ENCODE peak calls at places on chromosomes 3 and 15, in six cellular contexts. E, O, L, R, M and V are unnamed samples.

GRCh38 chr3:27358372-27358771 is 10.8 kb downstream of the NEK10 start:
- DNase-seq in E (no peak), O (no peak), L (no peak), R (no peak), M (no peak), V (no peak)

GRCh38 chr3:125146601-125147490 is 65.7 kb downstream of the SLC12A8 start:
- DNase-seq in E (no peak), O (no peak), L (no peak), R (no peak), M (peak), V (no peak)

GRCh38 chr3:34646911-34647465 is 848.6 kb downstream of the PDCD6IP start:
- DNase-seq in E (no peak), O (no peak), L (no peak), R (no peak), M (no peak), V (no peak)

GRCh38 chr3:50251220-50251619 is 15.2 kb downstream of the GNAI2 start:
- DNase-seq in E (peak), O (no peak), L (peak), R (peak), M (no peak), V (no peak)

GRCh38 chr3:66604476-66604875 is 103.7 kb upstream of the LRIG1 start:
- DNase-seq in E (no peak), O (no peak), L (no peak), R (no peak), M (no peak), V (no peak)

GRCh38 chr3:183153210-183153950 is 9.2 kb downstream of the LAMP3 start:
- DNase-seq in E (no peak), O (no peak), L (no peak), R (no peak), M (no peak), V (no peak)

GRCh38 chr3:184561329-184562145 is at the start of gene EPHB3:
- DNase-seq in E (peak), O (peak), L (peak), R (peak), M (peak), V (peak)

GRCh38 chr3:59684766-59685165 is 634.9 kb upstream of the CFAP20DC start:
- DNase-seq in E (no peak), O (no peak), L (no peak), R (no peak), M (no peak), V (no peak)

GRCh38 chr3:50122661-50123391 is 32.3 kb upstream of the SEMA3F start:
- DNase-seq in E (no peak), O (no peak), L (no peak), R (no peak), M (no peak), V (no peak)

GRCh38 chr3:25429441-25429907 is 1.4 kb downstream of the RARB start:
- DNase-seq in E (no peak), O (no peak), L (no peak), R (no peak), M (no peak), V (no peak)

GRCh38 chr3:76551739-76552138 is 488.2 kb upstream of the ROBO2 start:
- DNase-seq in E (no peak), O (no peak), L (no peak), R (no peak), M (no peak), V (no peak)

GRCh38 chr3:104474011-104474410 is 892.7 kb upstream of the ALCAM start:
- DNase-seq in E (no peak), O (no peak), L (no peak), R (no peak), M (no peak), V (no peak)

GRCh38 chr3:136728918-136729317 is 23.3 kb downstream of the STAG1 start:
- DNase-seq in E (peak), O (no peak), L (peak), R (peak), M (no peak), V (peak)

GRCh38 chr3:150581174-150581573 is 21.9 kb upstream of the SELENOT start:
- DNase-seq in E (no peak), O (no peak), L (no peak), R (no peak), M (no peak), V (no peak)

GRCh38 chr3:150582620-150583019 is 20.5 kb upstream of the SELENOT start:
- DNase-seq in E (no peak), O (no peak), L (no peak), R (no peak), M (no peak), V (no peak)

GRCh38 chr3:150583028-150583427 is 20.1 kb upstream of the SELENOT start:
- DNase-seq in E (no peak), O (no peak), L (no peak), R (no peak), M (no peak), V (no peak)

GRCh38 chr3:150577854-150578253 is 25.3 kb upstream of the SELENOT start:
- DNase-seq in E (no peak), O (no peak), L (no peak), R (no peak), M (no peak), V (no peak)
- TF ChIP-seq CTCF in E (peak), O (no peak), L (peak), R (no peak), M (no peak), V (no peak)

GRCh38 chr15:74368121-74368520 is 675 bp upstream of the CYP11A1 start:
- DNase-seq in E (no peak), O (no peak), L (no peak), R (no peak), M (no peak), V (no peak)
- H3K4me3 ChIP-seq in E (no peak), O (no peak), L (no peak), R (no peak), M (no peak), V (no peak)

GRCh38 chr15:64092864-64093626 is 593 bp downstream of the CIAO2A start:
- DNase-seq in E (peak), O (no peak), L (peak), R (peak), M (peak), V (peak)
- TF ChIP-seq CTCF in E (no peak), O (no peak), L (no peak), R (peak), M (peak), V (peak)

GRCh38 chr3:8110966-8111798 is 390.4 kb upstream of the LMCD1 start:
- DNase-seq in E (no peak), O (peak), L (peak), R (peak), M (peak), V (peak)
- H3K4me3 ChIP-seq in E (no peak), O (no peak), L (no peak), R (peak), M (no peak), V (no peak)

DNA sequence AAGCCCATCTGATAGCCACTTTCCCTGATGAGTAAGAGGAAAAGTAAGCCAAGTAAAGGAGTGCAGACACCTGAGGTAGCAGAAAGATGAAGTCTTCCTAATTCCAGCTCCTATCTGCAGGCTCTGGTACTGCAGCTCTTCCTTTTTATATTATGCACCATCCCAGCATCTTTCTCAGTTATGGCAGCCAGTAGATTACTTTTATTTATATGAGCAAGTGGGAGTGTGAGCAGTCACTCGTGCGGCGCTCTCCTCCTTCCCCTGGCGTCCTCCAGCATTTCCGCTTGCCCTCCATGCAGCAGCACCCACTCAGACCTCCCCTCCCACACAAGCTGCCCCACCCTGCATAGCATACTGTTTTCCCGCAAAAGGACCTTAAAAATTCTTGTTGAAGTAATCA is 465.9 kb upstream of the DPPA4 start:
- DNase-seq in E (no peak), O (no peak), L (no peak), R (no peak), M (no peak), V (no peak)
- TF ChIP-seq CTCF in E (peak), O (peak), L (peak), R (peak), M (peak), V (peak)

GRCh38 chr15:85330941-85331588 is 49.3 kb upstream of the AKAP13 start:
- DNase-seq in E (peak), O (peak), L (peak), R (peak), M (peak), V (peak)
- H3K4me3 ChIP-seq in E (no peak), O (peak), L (no peak), R (no peak), M (peak), V (no peak)

GRCh38 chr15:89035658-89036057 is 52.6 kb upstream of the ABHD2 start:
- DNase-seq in E (no peak), O (no peak), L (no peak), R (no peak), M (no peak), V (no peak)

GRCh38 chr15:89030311-89030710 is 57.9 kb upstream of the ABHD2 start:
- DNase-seq in E (no peak), O (no peak), L (no peak), R (no peak), M (no peak), V (no peak)

GRCh38 chr15:89038146-89038545 is 50.1 kb upstream of the ABHD2 start:
- DNase-seq in E (no peak), O (no peak), L (no peak), R (no peak), M (no peak), V (no peak)

DNA sequence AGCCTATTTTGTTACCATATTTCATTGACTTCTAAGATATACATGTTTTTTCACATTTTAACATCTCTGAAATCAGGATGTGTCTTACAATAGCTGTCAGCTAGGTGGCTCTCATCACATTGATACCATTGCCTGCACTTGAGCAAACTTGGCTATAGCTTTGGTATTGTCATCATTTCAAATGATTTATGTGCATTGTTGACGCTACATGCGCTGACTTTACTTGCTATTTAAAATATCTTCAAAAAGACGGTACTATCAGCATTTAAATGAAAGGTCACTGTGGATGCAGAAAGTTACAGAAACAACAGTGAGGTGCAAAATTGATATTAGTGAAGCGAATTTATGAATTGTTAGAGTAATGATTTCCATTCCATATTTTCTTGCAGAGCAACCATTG is 54.0 kb upstream of the ABHD2 start:
- DNase-seq in E (no peak), O (no peak), L (no peak), R (peak), M (no peak), V (no peak)
- TF ChIP-seq CTCF in E (peak), O (peak), L (peak), R (peak), M (no peak), V (peak)

DNA sequence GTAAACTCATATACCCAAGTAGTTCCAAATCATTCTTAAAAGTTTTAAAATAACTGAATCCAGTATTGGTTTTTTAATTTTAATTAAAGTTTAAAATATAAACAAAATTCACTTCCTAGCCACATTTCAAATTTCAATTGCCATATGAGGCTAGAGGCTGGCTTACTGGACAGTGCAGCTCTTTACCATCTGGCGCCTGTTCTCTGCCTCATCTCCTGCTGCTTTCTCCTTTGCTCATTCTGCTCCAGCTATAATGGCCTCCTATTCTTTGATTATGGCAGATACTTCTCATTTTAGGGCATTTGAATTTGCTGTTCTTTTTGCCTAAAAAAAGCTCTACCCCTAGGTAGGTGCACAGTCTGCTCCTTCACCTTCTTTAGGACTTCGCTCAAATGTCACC is 19.1 kb downstream of the ARMC8 start:
- DNase-seq in E (no peak), O (no peak), L (no peak), R (no peak), M (no peak), V (no peak)
- H3K4me3 ChIP-seq in E (no peak), O (no peak), L (no peak), R (no peak), M (no peak), V (no peak)

DNA sequence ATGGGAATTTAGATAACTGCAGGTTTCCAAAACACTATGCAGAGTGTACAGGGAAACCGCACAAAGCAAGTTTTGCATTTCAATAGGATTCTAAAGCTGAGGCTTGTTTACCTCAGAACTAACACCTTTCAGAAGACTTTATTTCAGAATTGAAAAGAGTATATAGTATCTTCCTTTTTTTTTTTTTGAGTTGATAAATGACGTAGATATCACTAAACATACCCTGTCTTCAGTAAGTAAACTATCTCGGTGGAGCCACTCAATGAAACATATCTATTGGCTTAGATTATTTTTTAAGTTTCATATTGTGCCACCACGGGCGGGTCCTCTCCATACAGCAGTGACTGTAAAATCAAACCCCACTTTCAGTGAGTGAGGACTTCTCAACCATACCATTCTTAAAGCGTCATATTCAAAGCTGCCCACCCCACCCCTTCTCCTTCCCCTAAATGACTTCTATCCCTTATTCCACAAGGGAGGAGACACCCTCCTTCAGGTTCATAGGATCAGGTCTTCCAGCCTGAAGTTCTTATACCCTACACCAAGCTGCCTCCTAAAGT is 2.0 kb upstream of the TBL1XR1 start:
- DNase-seq in E (no peak), O (no peak), L (no peak), R (no peak), M (no peak), V (no peak)
- TF ChIP-seq CTCF in E (no peak), O (no peak), L (no peak), R (no peak), M (no peak), V (no peak)

DNA sequence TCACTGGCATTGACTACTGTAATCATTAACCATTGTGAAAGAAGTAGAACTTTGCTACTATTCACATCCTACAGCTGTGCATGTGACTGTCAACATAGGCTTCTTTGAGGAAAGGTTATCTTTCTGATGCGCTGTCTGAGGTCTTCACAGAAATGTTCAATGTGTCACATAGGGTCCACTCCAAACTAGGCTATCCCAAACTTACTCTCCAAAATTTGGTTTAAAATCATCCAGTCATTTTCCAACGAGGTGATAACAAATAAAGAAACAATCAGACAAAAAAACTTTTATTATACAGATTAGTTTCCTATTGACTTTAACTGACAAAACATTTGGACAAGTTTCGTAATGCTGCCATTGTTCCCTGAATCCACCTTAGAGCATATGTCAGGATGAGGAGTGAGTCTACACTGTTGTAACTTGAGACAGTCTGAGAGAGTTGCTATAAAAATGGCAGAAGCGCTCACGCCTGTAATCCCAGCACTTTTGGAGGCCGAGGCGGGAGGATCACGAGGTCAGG is 511.6 kb downstream of the PLOD2 start:
- DNase-seq in E (no peak), O (no peak), L (no peak), R (no peak), M (no peak), V (no peak)
- H3K4me3 ChIP-seq in E (no peak), O (no peak), L (no peak), R (no peak), M (no peak), V (no peak)